ENCODE peak calls at places on chromosomes 3 and 15, in seven cellular contexts. One of them, this sample, is unnamed.

GRCh38 chr15:51814616-51815015 is 14.8 kb upstream of the TMOD3 start:
- DNase-seq in brain microvascular endothelial cell: peak
- DNase-seq in fibroblast of villous mesenchyme: no peak
- DNase-seq in kidney epithelial cell: no peak
- DNase-seq in esophagus squamous epithelium: no peak
- DNase-seq in body of pancreas: no peak
- DNase-seq in K562: no peak
- DNase-seq in this sample: no peak

GRCh38 chr3:21447471-21448205 is 303.4 kb downstream of the ZNF385D start:
- DNase-seq in brain microvascular endothelial cell: no peak
- DNase-seq in fibroblast of villous mesenchyme: peak
- DNase-seq in kidney epithelial cell: no peak
- DNase-seq in esophagus squamous epithelium: no peak
- DNase-seq in body of pancreas: no peak
- DNase-seq in K562: no peak
- DNase-seq in this sample: peak

GRCh38 chr3:129039271-129040038 is 21.1 kb upstream of the GP9 start:
- DNase-seq in brain microvascular endothelial cell: no peak
- DNase-seq in fibroblast of villous mesenchyme: no peak
- DNase-seq in kidney epithelial cell: no peak
- DNase-seq in esophagus squamous epithelium: no peak
- DNase-seq in body of pancreas: peak
- DNase-seq in K562: no peak
- DNase-seq in this sample: no peak

GRCh38 chr3:33881181-33882064 is 83.0 kb downstream of the PDCD6IP start:
- DNase-seq in brain microvascular endothelial cell: no peak
- DNase-seq in fibroblast of villous mesenchyme: no peak
- DNase-seq in kidney epithelial cell: no peak
- DNase-seq in esophagus squamous epithelium: no peak
- DNase-seq in body of pancreas: no peak
- DNase-seq in K562: no peak
- DNase-seq in this sample: no peak

GRCh38 chr15:63185206-63185605 is 4.2 kb upstream of the RAB8B start:
- DNase-seq in brain microvascular endothelial cell: no peak
- DNase-seq in fibroblast of villous mesenchyme: no peak
- DNase-seq in kidney epithelial cell: no peak
- DNase-seq in esophagus squamous epithelium: no peak
- DNase-seq in body of pancreas: no peak
- DNase-seq in K562: no peak
- DNase-seq in this sample: no peak

GRCh38 chr15:52093539-52094502 is 18.8 kb downstream of the BCL2L10 start:
- DNase-seq in brain microvascular endothelial cell: peak
- DNase-seq in fibroblast of villous mesenchyme: peak
- DNase-seq in kidney epithelial cell: peak
- DNase-seq in esophagus squamous epithelium: no peak
- DNase-seq in body of pancreas: peak
- DNase-seq in K562: no peak
- DNase-seq in this sample: peak

GRCh38 chr3:23341147-23341838 is 138.2 kb downstream of the UBE2E2 start:
- DNase-seq in brain microvascular endothelial cell: no peak
- DNase-seq in fibroblast of villous mesenchyme: no peak
- DNase-seq in kidney epithelial cell: no peak
- DNase-seq in esophagus squamous epithelium: no peak
- DNase-seq in body of pancreas: no peak
- DNase-seq in K562: no peak
- DNase-seq in this sample: no peak

GRCh38 chr3:184822654-184823053 is 10.7 kb downstream of the VPS8 start:
- DNase-seq in brain microvascular endothelial cell: no peak
- DNase-seq in fibroblast of villous mesenchyme: peak
- DNase-seq in kidney epithelial cell: no peak
- DNase-seq in esophagus squamous epithelium: no peak
- DNase-seq in body of pancreas: no peak
- DNase-seq in K562: no peak
- DNase-seq in this sample: no peak

GRCh38 chr15:51323749-51324148 is 14.6 kb downstream of the CYP19A1 start:
- DNase-seq in brain microvascular endothelial cell: no peak
- DNase-seq in fibroblast of villous mesenchyme: no peak
- DNase-seq in kidney epithelial cell: no peak
- DNase-seq in esophagus squamous epithelium: no peak
- DNase-seq in body of pancreas: no peak
- DNase-seq in K562: no peak
- DNase-seq in this sample: no peak

GRCh38 chr3:27712136-27713065 is 9.7 kb downstream of the EOMES start:
- DNase-seq in brain microvascular endothelial cell: peak
- DNase-seq in fibroblast of villous mesenchyme: peak
- DNase-seq in kidney epithelial cell: peak
- DNase-seq in esophagus squamous epithelium: no peak
- DNase-seq in body of pancreas: peak
- DNase-seq in K562: peak
- DNase-seq in this sample: peak

GRCh38 chr3:80439490-80439889 is 671.7 kb upstream of the ROBO1 start:
- DNase-seq in brain microvascular endothelial cell: no peak
- DNase-seq in fibroblast of villous mesenchyme: no peak
- DNase-seq in kidney epithelial cell: no peak
- DNase-seq in esophagus squamous epithelium: no peak
- DNase-seq in body of pancreas: no peak
- DNase-seq in K562: no peak
- DNase-seq in this sample: no peak

GRCh38 chr3:129003578-129004112 is 2.5 kb downstream of the EFCC1 start:
- DNase-seq in brain microvascular endothelial cell: no peak
- DNase-seq in fibroblast of villous mesenchyme: no peak
- DNase-seq in kidney epithelial cell: no peak
- DNase-seq in esophagus squamous epithelium: no peak
- DNase-seq in body of pancreas: peak
- DNase-seq in K562: no peak
- DNase-seq in this sample: no peak

GRCh38 chr3:178238179-178238578 is 298.1 kb upstream of the KCNMB2 start:
- DNase-seq in brain microvascular endothelial cell: no peak
- DNase-seq in fibroblast of villous mesenchyme: no peak
- DNase-seq in kidney epithelial cell: no peak
- DNase-seq in esophagus squamous epithelium: no peak
- DNase-seq in body of pancreas: no peak
- DNase-seq in K562: no peak
- DNase-seq in this sample: no peak

GRCh38 chr3:123295901-123296250 is 94.1 kb downstream of the SEC22A start:
- DNase-seq in brain microvascular endothelial cell: no peak
- DNase-seq in fibroblast of villous mesenchyme: no peak
- DNase-seq in kidney epithelial cell: no peak
- DNase-seq in esophagus squamous epithelium: no peak
- DNase-seq in body of pancreas: no peak
- DNase-seq in K562: no peak
- DNase-seq in this sample: no peak

GRCh38 chr3:85783331-85783730 is 824.5 kb downstream of the CADM2 start:
- DNase-seq in brain microvascular endothelial cell: no peak
- DNase-seq in fibroblast of villous mesenchyme: no peak
- DNase-seq in kidney epithelial cell: no peak
- DNase-seq in esophagus squamous epithelium: no peak
- DNase-seq in body of pancreas: no peak
- DNase-seq in K562: no peak
- DNase-seq in this sample: peak

DNA sequence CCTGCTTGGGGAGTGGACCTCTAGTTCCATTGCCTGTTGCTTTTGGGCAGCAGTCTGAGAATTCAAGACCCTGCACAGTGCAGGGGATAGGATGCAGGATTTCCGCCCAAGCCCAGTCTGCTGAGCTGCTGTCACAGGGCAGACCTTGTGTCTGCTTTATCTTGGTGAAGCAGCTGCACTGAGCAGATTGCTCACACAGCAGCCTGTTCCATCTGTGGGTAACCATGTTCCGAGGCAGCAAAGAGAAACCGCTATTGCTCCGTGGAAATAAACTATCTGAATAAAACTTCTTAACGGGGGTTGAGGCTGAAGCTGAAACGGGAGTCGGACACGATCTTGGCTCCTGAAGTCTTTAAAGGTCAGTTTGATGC is 202.3 kb downstream of the AKAP13 start:
- DNase-seq in brain microvascular endothelial cell: no peak
- DNase-seq in fibroblast of villous mesenchyme: peak
- DNase-seq in kidney epithelial cell: no peak
- DNase-seq in esophagus squamous epithelium: no peak
- DNase-seq in body of pancreas: peak
- DNase-seq in K562: peak
- DNase-seq in this sample: no peak
- H3K4me3 ChIP-seq in brain microvascular endothelial cell: no peak
- H3K4me3 ChIP-seq in fibroblast of villous mesenchyme: peak
- H3K4me3 ChIP-seq in kidney epithelial cell: no peak
- H3K4me3 ChIP-seq in esophagus squamous epithelium: peak
- H3K4me3 ChIP-seq in body of pancreas: peak
- H3K4me3 ChIP-seq in K562: no peak
- H3K4me3 ChIP-seq in this sample: peak

GRCh38 chr3:30609930-30610701 is 3.7 kb downstream of the TGFBR2 start:
- DNase-seq in brain microvascular endothelial cell: no peak
- DNase-seq in fibroblast of villous mesenchyme: no peak
- DNase-seq in kidney epithelial cell: no peak
- DNase-seq in esophagus squamous epithelium: no peak
- DNase-seq in body of pancreas: no peak
- DNase-seq in K562: no peak
- DNase-seq in this sample: no peak

GRCh38 chr3:30611613-30612421 is 5.4 kb downstream of the TGFBR2 start:
- DNase-seq in brain microvascular endothelial cell: peak
- DNase-seq in fibroblast of villous mesenchyme: no peak
- DNase-seq in kidney epithelial cell: peak
- DNase-seq in esophagus squamous epithelium: no peak
- DNase-seq in body of pancreas: no peak
- DNase-seq in K562: no peak
- DNase-seq in this sample: peak

GRCh38 chr3:30612422-30613134 is 6.2 kb downstream of the TGFBR2 start:
- DNase-seq in brain microvascular endothelial cell: no peak
- DNase-seq in fibroblast of villous mesenchyme: no peak
- DNase-seq in kidney epithelial cell: no peak
- DNase-seq in esophagus squamous epithelium: no peak
- DNase-seq in body of pancreas: no peak
- DNase-seq in K562: no peak
- DNase-seq in this sample: no peak

GRCh38 chr3:30613135-30613825 is 6.9 kb downstream of the TGFBR2 start:
- DNase-seq in brain microvascular endothelial cell: no peak
- DNase-seq in fibroblast of villous mesenchyme: peak
- DNase-seq in kidney epithelial cell: no peak
- DNase-seq in esophagus squamous epithelium: no peak
- DNase-seq in body of pancreas: no peak
- DNase-seq in K562: no peak
- DNase-seq in this sample: no peak

DNA sequence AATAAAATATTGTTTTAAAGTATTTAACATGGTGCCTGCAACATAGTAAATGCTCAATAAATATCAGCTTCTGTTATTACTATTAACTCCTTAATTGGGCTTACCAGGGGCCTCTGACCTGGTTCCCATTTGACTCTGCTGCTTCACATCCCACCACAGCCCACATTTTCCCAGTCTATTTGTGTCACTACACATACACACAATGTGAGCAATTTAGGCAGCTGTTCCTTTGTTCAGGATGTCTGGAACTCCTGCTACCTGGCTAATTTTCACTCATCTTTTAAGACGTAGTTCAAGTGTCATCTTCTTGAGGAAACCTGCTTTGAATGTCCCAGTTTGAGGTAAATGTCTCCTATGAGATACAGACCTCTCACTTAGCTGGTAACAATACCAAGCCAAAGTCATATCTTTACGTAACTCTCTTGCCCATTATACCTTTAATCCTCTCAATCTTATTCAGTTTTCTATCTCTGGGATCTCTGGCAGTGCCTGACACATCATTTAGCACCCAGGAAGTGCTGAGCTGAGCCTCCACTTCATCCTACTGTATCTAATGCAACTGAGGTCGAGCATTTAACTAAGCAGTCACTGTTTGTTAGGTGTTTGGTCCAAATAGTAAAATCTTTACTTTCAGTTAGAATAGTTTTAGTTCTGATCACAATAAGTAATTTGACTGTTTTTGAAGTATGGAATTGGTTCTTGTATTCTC is 4.5 kb downstream of the TGFBR2 start:
- DNase-seq in brain microvascular endothelial cell: no peak
- DNase-seq in fibroblast of villous mesenchyme: no peak
- DNase-seq in kidney epithelial cell: no peak
- DNase-seq in esophagus squamous epithelium: no peak
- DNase-seq in body of pancreas: no peak
- DNase-seq in K562: no peak
- DNase-seq in this sample: no peak
- H3K4me3 ChIP-seq in brain microvascular endothelial cell: no peak
- H3K4me3 ChIP-seq in fibroblast of villous mesenchyme: no peak
- H3K4me3 ChIP-seq in kidney epithelial cell: no peak
- H3K4me3 ChIP-seq in esophagus squamous epithelium: no peak
- H3K4me3 ChIP-seq in body of pancreas: no peak
- H3K4me3 ChIP-seq in K562: no peak
- H3K4me3 ChIP-seq in this sample: peak

GRCh38 chr3:48426944-48427629 is 2.8 kb downstream of the PLXNB1 start:
- DNase-seq in brain microvascular endothelial cell: no peak
- DNase-seq in fibroblast of villous mesenchyme: peak
- DNase-seq in kidney epithelial cell: no peak
- DNase-seq in esophagus squamous epithelium: no peak
- DNase-seq in body of pancreas: no peak
- DNase-seq in K562: no peak
- DNase-seq in this sample: no peak

GRCh38 chr3:48423883-48424695 is 5.8 kb downstream of the PLXNB1 start:
- DNase-seq in brain microvascular endothelial cell: no peak
- DNase-seq in fibroblast of villous mesenchyme: no peak
- DNase-seq in kidney epithelial cell: no peak
- DNase-seq in esophagus squamous epithelium: no peak
- DNase-seq in body of pancreas: no peak
- DNase-seq in K562: no peak
- DNase-seq in this sample: no peak

GRCh38 chr3:48423241-48423882 is 6.5 kb downstream of the PLXNB1 start:
- DNase-seq in brain microvascular endothelial cell: no peak
- DNase-seq in fibroblast of villous mesenchyme: no peak
- DNase-seq in kidney epithelial cell: no peak
- DNase-seq in esophagus squamous epithelium: no peak
- DNase-seq in body of pancreas: no peak
- DNase-seq in K562: no peak
- DNase-seq in this sample: no peak

GRCh38 chr3:48426401-48426909 is 3.4 kb downstream of the PLXNB1 start:
- DNase-seq in brain microvascular endothelial cell: no peak
- DNase-seq in fibroblast of villous mesenchyme: no peak
- DNase-seq in kidney epithelial cell: no peak
- DNase-seq in esophagus squamous epithelium: no peak
- DNase-seq in body of pancreas: no peak
- DNase-seq in K562: no peak
- DNase-seq in this sample: no peak

DNA sequence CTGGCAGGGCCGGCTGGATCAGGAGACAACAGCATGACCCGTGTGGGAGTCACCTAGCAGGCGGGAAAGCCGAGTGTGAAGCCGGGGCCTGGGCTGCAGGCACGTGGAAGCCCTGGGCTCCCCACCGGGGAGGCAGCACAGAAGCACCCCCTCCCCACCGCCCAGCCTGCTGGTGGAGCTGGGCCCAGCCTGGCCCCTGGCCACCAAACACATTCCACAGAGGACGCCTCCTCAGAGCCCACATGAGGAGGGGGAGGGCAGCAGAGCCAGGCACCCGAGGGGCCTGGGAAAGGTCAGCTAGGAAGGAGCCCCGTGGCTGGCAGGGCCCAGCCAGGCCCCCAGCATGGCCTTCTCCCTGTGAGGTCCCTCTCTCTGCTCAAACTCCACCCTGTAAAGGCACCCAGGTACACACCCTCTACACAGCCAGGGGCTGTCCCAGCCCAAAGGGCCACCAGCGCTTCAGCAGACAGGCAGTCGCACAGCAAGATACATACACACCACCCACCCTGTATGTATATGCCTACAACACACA is 4.5 kb downstream of the PLXNB1 start:
- DNase-seq in brain microvascular endothelial cell: no peak
- DNase-seq in fibroblast of villous mesenchyme: no peak
- DNase-seq in kidney epithelial cell: no peak
- DNase-seq in esophagus squamous epithelium: no peak
- DNase-seq in body of pancreas: peak
- DNase-seq in K562: peak
- DNase-seq in this sample: no peak
- H3K4me3 ChIP-seq in brain microvascular endothelial cell: no peak
- H3K4me3 ChIP-seq in fibroblast of villous mesenchyme: no peak
- H3K4me3 ChIP-seq in kidney epithelial cell: no peak
- H3K4me3 ChIP-seq in esophagus squamous epithelium: no peak
- H3K4me3 ChIP-seq in body of pancreas: no peak
- H3K4me3 ChIP-seq in K562: no peak
- H3K4me3 ChIP-seq in this sample: no peak

GRCh38 chr15:73964736-73965093 is 27.4 kb downstream of the STOML1 start:
- DNase-seq in brain microvascular endothelial cell: peak
- DNase-seq in fibroblast of villous mesenchyme: peak
- DNase-seq in kidney epithelial cell: no peak
- DNase-seq in esophagus squamous epithelium: no peak
- DNase-seq in body of pancreas: peak
- DNase-seq in K562: peak
- DNase-seq in this sample: peak
- H3K4me3 ChIP-seq in brain microvascular endothelial cell: peak
- H3K4me3 ChIP-seq in fibroblast of villous mesenchyme: no peak
- H3K4me3 ChIP-seq in kidney epithelial cell: no peak
- H3K4me3 ChIP-seq in esophagus squamous epithelium: no peak
- H3K4me3 ChIP-seq in body of pancreas: no peak
- H3K4me3 ChIP-seq in K562: no peak
- H3K4me3 ChIP-seq in this sample: no peak

This sample was measured in fibroblast of pulmonary artery.